ENCODE peak calls at places on chromosomes 13 and 19, in five cellular contexts. One of them, this sample, is unnamed.

GRCh38 chr19:3556978-3557460 is 367 bp downstream of the MFSD12 start:
- DNase-seq in epithelial cell of esophagus: peak
- DNase-seq in CD8-positive, alpha-beta T cell: peak
- DNase-seq in AG09309: no peak
- DNase-seq in NCI-H187 treated with DMSO at 0.1 percent for 48 hours: no peak
- DNase-seq in this sample: no peak

GRCh38 chr13:23159587-23160240 is 21.1 kb upstream of the SGCG start:
- DNase-seq in epithelial cell of esophagus: peak
- DNase-seq in CD8-positive, alpha-beta T cell: no peak
- DNase-seq in AG09309: no peak
- DNase-seq in NCI-H187 treated with DMSO at 0.1 percent for 48 hours: no peak
- DNase-seq in this sample: no peak

GRCh38 chr19:47417746-47418594 is 1.4 kb downstream of the MEIS3 start:
- DNase-seq in epithelial cell of esophagus: peak
- DNase-seq in CD8-positive, alpha-beta T cell: no peak
- DNase-seq in AG09309: no peak
- DNase-seq in NCI-H187 treated with DMSO at 0.1 percent for 48 hours: no peak
- DNase-seq in this sample: no peak

GRCh38 chr13:79258489-79258888 is 147.6 kb downstream of the RBM26 start:
- DNase-seq in epithelial cell of esophagus: no peak
- DNase-seq in CD8-positive, alpha-beta T cell: no peak
- DNase-seq in AG09309: no peak
- DNase-seq in NCI-H187 treated with DMSO at 0.1 percent for 48 hours: no peak
- DNase-seq in this sample: no peak

GRCh38 chr13:98653471-98653985 is 76.6 kb upstream of the STK24 start:
- DNase-seq in epithelial cell of esophagus: peak
- DNase-seq in CD8-positive, alpha-beta T cell: peak
- DNase-seq in AG09309: peak
- DNase-seq in NCI-H187 treated with DMSO at 0.1 percent for 48 hours: peak
- DNase-seq in this sample: peak

GRCh38 chr13:27556109-27556508 is 64.2 kb downstream of the LNX2 start:
- DNase-seq in epithelial cell of esophagus: no peak
- DNase-seq in CD8-positive, alpha-beta T cell: no peak
- DNase-seq in AG09309: peak
- DNase-seq in NCI-H187 treated with DMSO at 0.1 percent for 48 hours: no peak
- DNase-seq in this sample: no peak

GRCh38 chr13:19864018-19864338 is 529 bp upstream of the ZMYM5 start:
- DNase-seq in epithelial cell of esophagus: no peak
- DNase-seq in CD8-positive, alpha-beta T cell: peak
- DNase-seq in AG09309: no peak
- DNase-seq in NCI-H187 treated with DMSO at 0.1 percent for 48 hours: no peak
- DNase-seq in this sample: no peak

GRCh38 chr13:103406967-103407366 is 340.8 kb upstream of the SLC10A2 start:
- DNase-seq in epithelial cell of esophagus: no peak
- DNase-seq in CD8-positive, alpha-beta T cell: no peak
- DNase-seq in AG09309: no peak
- DNase-seq in NCI-H187 treated with DMSO at 0.1 percent for 48 hours: no peak
- DNase-seq in this sample: no peak

GRCh38 chr13:74438911-74439310 is 304.7 kb upstream of the KLF12 start:
- DNase-seq in epithelial cell of esophagus: no peak
- DNase-seq in CD8-positive, alpha-beta T cell: no peak
- DNase-seq in AG09309: no peak
- DNase-seq in NCI-H187 treated with DMSO at 0.1 percent for 48 hours: no peak
- DNase-seq in this sample: no peak

GRCh38 chr19:47112166-47112663 is 1.4 kb downstream of the ZC3H4 start:
- DNase-seq in epithelial cell of esophagus: peak
- DNase-seq in CD8-positive, alpha-beta T cell: peak
- DNase-seq in AG09309: peak
- DNase-seq in NCI-H187 treated with DMSO at 0.1 percent for 48 hours: peak
- DNase-seq in this sample: peak

GRCh38 chr19:23481043-23481442 is 85.8 kb upstream of the ZNF91 start:
- DNase-seq in epithelial cell of esophagus: peak
- DNase-seq in CD8-positive, alpha-beta T cell: no peak
- DNase-seq in AG09309: no peak
- DNase-seq in NCI-H187 treated with DMSO at 0.1 percent for 48 hours: no peak
- DNase-seq in this sample: no peak

GRCh38 chr19:40982594-40983101 is 8.4 kb upstream of the CYP2B6 start:
- DNase-seq in epithelial cell of esophagus: peak
- DNase-seq in CD8-positive, alpha-beta T cell: no peak
- DNase-seq in AG09309: no peak
- DNase-seq in NCI-H187 treated with DMSO at 0.1 percent for 48 hours: no peak
- DNase-seq in this sample: no peak

GRCh38 chr13:92553470-92554114 is 673.0 kb upstream of the GPC6 start:
- DNase-seq in epithelial cell of esophagus: no peak
- DNase-seq in CD8-positive, alpha-beta T cell: no peak
- DNase-seq in AG09309: no peak
- DNase-seq in NCI-H187 treated with DMSO at 0.1 percent for 48 hours: no peak
- DNase-seq in this sample: no peak

GRCh38 chr13:33015791-33016323 is 366 bp upstream of the KL start:
- DNase-seq in epithelial cell of esophagus: no peak
- DNase-seq in CD8-positive, alpha-beta T cell: no peak
- DNase-seq in AG09309: no peak
- DNase-seq in NCI-H187 treated with DMSO at 0.1 percent for 48 hours: no peak
- DNase-seq in this sample: no peak

This sample was measured in NCI-H2107.